ENCODE peak calls at places on chromosomes 4 and X, in eight cellular contexts. B is adrenal gland, Z is stomach, I is HCT116, O is suprapubic skin, C is uterus, J is HepG2, F is IMR-90. N is an unnamed sample.

GRCh38 chrX:37684918-37685317 is 673 bp upstream of the XK start:
- DNase-seq in O (no peak), Z (no peak), C (no peak), B (no peak), J (no peak), F (no peak), I (no peak), N (no peak)

GRCh38 chr4:97759785-97760184 is 383.5 kb downstream of the STPG2 start:
- DNase-seq in I (no peak), F (no peak), J (no peak), Z (no peak), O (no peak), C (no peak), B (no peak), N (no peak)

GRCh38 chrX:80335062-80335830 is 85.0 kb upstream of the TENT5D start:
- DNase-seq in C (peak), B (peak), I (no peak), J (no peak), Z (peak), F (no peak), O (no peak), N (no peak)

GRCh38 chr4:123505077-123505456 is 108.5 kb downstream of the SPRY1 start:
- DNase-seq in J (peak), C (no peak), I (no peak), Z (peak), F (peak), O (no peak), B (no peak), N (no peak)

GRCh38 chrX:116317409-116317808 is 119.0 kb upstream of the SLC6A14 start:
- DNase-seq in J (no peak), F (no peak), C (no peak), B (peak), I (no peak), Z (peak), O (no peak), N (no peak)

GRCh38 chrX:58025979-58026378 is 115.7 kb upstream of the ZXDA start:
- DNase-seq in O (no peak), F (peak), I (peak), Z (peak), B (peak), C (no peak), J (peak), N (peak)

GRCh38 chr4:169314906-169315305 is 44.1 kb upstream of the SH3RF1 start:
- DNase-seq in J (peak), B (peak), I (peak), Z (peak), C (peak), O (no peak), F (peak), N (peak)

GRCh38 chr4:39286263-39286662 is 79.9 kb downstream of the RFC1 start:
- DNase-seq in I (no peak), Z (no peak), O (no peak), J (no peak), B (no peak), F (peak), C (no peak), N (no peak)

GRCh38 chr4:99205104-99205979 is 13.7 kb downstream of the ADH6 start:
- DNase-seq in J (peak), C (peak), F (peak), Z (no peak), I (no peak), B (no peak), O (no peak), N (peak)

GRCh38 chr4:73127839-73128448 is 58.4 kb upstream of the COX18 start:
- DNase-seq in B (peak), C (no peak), O (no peak), I (no peak), F (peak), J (peak), Z (no peak), N (no peak)

GRCh38 chrX:40150503-40150902 is 52.7 kb upstream of the BCOR start:
- DNase-seq in F (no peak), O (no peak), J (no peak), Z (no peak), B (no peak), C (no peak), I (no peak), N (no peak)

GRCh38 chrX:146264763-146265375 is 447.2 kb downstream of the SLITRK2 start:
- DNase-seq in J (no peak), Z (no peak), F (no peak), C (no peak), O (no peak), B (no peak), I (no peak), N (no peak)

GRCh38 chr4:99723555-99724450 is 66.2 kb upstream of the C4orf54 start:
- DNase-seq in I (peak), J (peak), C (peak), F (peak), B (peak), Z (peak), O (no peak), N (peak)

GRCh38 chr4:39124885-39125599 is 57.3 kb upstream of the WDR19 start:
- DNase-seq in Z (no peak), F (no peak), C (no peak), J (no peak), B (no peak), O (no peak), I (no peak), N (no peak)

GRCh38 chr4:120919358-120919757 is 3.2 kb downstream of the PRDM5 start:
- DNase-seq in B (no peak), C (no peak), F (no peak), Z (no peak), O (no peak), J (no peak), I (no peak), N (no peak)

GRCh38 chrX:106791495-106791894 is 11.0 kb upstream of the TBC1D8B start:
- DNase-seq in F (peak), Z (no peak), J (no peak), C (no peak), B (no peak), I (no peak), O (no peak), N (no peak)

GRCh38 chr4:1246901-1247810 is 1.8 kb downstream of the CTBP1 start:
- DNase-seq in I (no peak), F (no peak), C (peak), O (peak), Z (no peak), B (peak), J (no peak), N (peak)

GRCh38 chr4:184237612-184238011 is 19.9 kb upstream of the ENPP6 start:
- DNase-seq in Z (no peak), B (no peak), O (no peak), C (no peak), F (no peak), J (no peak), I (no peak), N (no peak)

GRCh38 chrX:109732319-109732779 is 708 bp downstream of the ACSL4 start:
- DNase-seq in J (no peak), B (no peak), Z (no peak), O (no peak), C (no peak), F (peak), I (no peak), N (no peak)

GRCh38 chr4:8705161-8706145 is 112.9 kb downstream of the CPZ start:
- DNase-seq in I (no peak), C (peak), J (no peak), B (peak), F (no peak), O (peak), Z (no peak), N (no peak)

GRCh38 chr4:42632653-42633382 is 24.1 kb downstream of the ATP8A1 start:
- DNase-seq in C (no peak), F (no peak), J (no peak), Z (no peak), I (no peak), B (no peak), O (no peak), N (no peak)

GRCh38 chr4:150150545-150151156 is 72.4 kb downstream of the DCLK2 start:
- DNase-seq in I (no peak), F (no peak), Z (no peak), B (no peak), J (no peak), O (no peak), C (no peak), N (no peak)

GRCh38 chrX:103197721-103198306 is 17.1 kb upstream of the BEX4 start:
- DNase-seq in O (no peak), I (no peak), Z (no peak), F (peak), B (no peak), C (no peak), J (no peak), N (no peak)

GRCh38 chr4:186304216-186304615 is 38.2 kb downstream of the F11 start:
- DNase-seq in B (no peak), O (no peak), J (no peak), Z (no peak), I (no peak), C (no peak), F (no peak), N (no peak)

GRCh38 chr4:10123227-10124101 is 6.9 kb upstream of the WDR1 start:
- DNase-seq in I (no peak), O (no peak), C (peak), J (peak), F (peak), B (no peak), Z (no peak), N (peak)

DNA sequence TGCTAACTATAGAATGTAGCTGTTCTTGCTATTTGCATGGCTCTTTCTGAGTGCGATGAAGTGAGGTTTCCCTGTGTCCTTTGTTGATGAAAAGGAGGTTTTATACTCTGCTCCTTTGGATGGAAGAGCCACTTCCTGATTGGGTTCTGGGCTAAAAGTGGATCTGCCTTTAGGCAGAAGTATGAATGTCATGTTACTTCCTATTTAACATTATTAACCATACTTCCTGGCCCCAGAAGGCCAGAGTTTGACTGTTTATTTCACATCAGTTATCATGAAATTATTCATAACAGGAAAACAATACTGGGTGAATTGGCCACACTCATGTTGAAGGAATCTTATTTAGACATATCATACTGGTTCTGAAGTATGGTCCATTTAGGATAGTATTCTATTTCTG is 386.2 kb downstream of the PCDH7 start:
- DNase-seq in I (no peak), J (no peak), C (no peak), B (no peak), F (no peak), Z (no peak), O (no peak), N (no peak)
- H3K27ac ChIP-seq in I (peak), J (no peak), C (no peak), B (no peak), F (no peak), Z (no peak), O (no peak), N (no peak)

DNA sequence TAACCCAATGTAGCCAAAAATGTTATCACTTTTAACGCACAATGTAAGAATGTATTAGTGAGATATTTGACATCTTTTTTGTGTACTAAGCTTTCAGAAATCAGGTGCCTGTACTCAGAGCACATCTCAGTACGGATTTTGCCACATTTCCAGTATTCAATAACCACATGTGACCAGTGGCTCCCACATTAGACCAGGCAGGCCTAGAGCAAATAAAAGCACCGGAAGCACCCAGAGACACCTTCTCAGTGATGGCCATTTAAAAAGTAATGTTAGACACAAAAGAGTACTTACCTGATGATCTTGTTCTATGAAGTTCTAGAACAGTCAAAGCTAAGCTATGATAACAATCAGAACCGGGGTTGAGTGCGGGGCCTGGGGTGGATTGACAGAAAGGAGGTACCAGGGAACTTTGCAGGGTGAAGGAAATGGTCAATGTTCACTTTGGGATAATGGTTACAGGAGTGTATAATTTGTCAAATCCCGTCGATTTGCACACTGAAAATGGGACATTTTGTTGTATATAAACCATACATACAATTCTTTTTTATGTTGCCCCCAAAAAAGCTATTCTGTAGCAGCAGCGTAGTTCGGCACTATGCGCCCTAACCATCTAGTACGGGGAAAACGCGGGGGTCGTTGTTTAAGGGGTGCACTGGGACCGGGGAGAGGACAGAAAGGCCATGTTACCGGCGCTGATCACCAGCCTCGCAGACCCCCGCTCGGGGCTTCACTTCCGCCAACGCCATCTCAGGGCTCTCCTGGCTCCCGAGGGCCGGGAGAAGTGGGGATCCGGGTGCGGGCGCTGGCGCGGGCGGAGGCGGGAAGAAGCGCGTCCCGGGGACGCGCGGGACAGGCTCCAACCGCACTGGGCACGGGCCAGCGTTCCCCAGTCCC is 1.0 kb downstream of the CTPS2 start:
- DNase-seq in O (peak), Z (no peak), J (peak), C (no peak), F (no peak), B (no peak), I (no peak), N (no peak)
- TF ChIP-seq POLR2A in O (no peak), Z (no peak), J (no peak), C (no peak), F (no peak), B (no peak), I (no peak), N (no peak)

GRCh38 chr4:80099671-80100070 is 26.6 kb upstream of the ANTXR2 start:
- DNase-seq in F (peak), J (no peak), Z (no peak), I (no peak), B (no peak), C (no peak), O (no peak), N (no peak)

GRCh38 chr4:80096175-80096850 is 23.3 kb upstream of the ANTXR2 start:
- DNase-seq in F (no peak), O (no peak), B (no peak), C (no peak), Z (no peak), J (no peak), I (no peak), N (no peak)

GRCh38 chr4:80094191-80094590 is 21.2 kb upstream of the ANTXR2 start:
- DNase-seq in J (no peak), Z (no peak), B (no peak), O (no peak), I (no peak), F (peak), C (no peak), N (no peak)

GRCh38 chr4:80098635-80099034 is 25.6 kb upstream of the ANTXR2 start:
- DNase-seq in C (no peak), O (no peak), I (no peak), B (no peak), F (no peak), Z (no peak), J (no peak), N (no peak)

DNA sequence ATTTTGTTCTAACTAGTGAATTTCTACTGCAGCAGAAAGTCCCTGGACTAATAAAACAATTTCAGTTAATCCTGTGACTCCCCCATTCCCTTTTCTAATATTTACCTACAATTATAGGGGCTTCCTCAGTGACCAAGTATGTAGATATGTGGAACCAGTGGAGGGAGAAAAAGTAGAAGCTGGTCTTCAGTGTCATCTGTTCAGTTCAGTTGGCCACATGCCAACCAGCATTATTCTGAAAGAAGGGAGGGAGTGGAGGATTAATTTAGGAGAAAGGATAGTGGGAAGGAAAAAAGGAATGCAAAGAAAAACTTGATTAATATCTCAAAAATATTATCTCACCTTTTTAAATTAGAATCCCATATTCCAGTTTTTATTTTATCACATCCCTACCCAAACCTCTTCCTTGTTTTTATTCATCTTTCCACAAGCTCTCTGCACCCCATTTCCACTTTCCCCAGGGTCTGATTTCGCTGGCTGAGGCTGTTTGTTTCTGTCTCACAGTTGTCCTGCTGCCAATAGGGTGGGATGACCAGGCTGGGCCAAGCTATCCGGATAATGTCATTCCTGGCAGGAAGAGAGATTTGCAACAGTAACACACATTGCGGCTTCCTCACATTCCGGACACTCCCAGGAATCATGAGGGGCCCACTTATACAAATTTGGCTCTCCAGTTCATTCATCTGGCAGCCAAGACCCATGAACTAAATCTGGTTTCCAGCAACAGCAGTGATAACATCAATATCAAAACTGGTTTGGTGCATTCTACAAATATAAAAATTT is 24.6 kb upstream of the ANTXR2 start:
- DNase-seq in O (peak), Z (no peak), J (no peak), C (peak), F (peak), I (no peak), B (peak), N (no peak)
- H3K4me3 ChIP-seq in O (no peak), Z (no peak), J (no peak), C (no peak), F (no peak), I (no peak), B (no peak), N (no peak)

GRCh38 chr4:53098681-53099121 is 236.6 kb downstream of the RASL11B start:
- DNase-seq in Z (no peak), J (no peak), C (no peak), O (no peak), F (peak), I (no peak), B (no peak), N (no peak)
- H3K27ac ChIP-seq in Z (no peak), J (no peak), C (no peak), O (no peak), F (no peak), I (no peak), B (no peak), N (no peak)

GRCh38 chr4:26094076-26094475 is 180.1 kb downstream of the SMIM20 start:
- DNase-seq in I (no peak), C (no peak), B (no peak), O (no peak), F (peak), J (no peak), Z (no peak), N (no peak)

GRCh38 chr4:26094911-26095310 is 180.9 kb downstream of the SMIM20 start:
- DNase-seq in I (no peak), B (no peak), J (no peak), C (no peak), Z (no peak), O (no peak), F (peak), N (no peak)

GRCh38 chr4:26088433-26088928 is 174.5 kb downstream of the SMIM20 start:
- DNase-seq in O (no peak), B (no peak), Z (no peak), J (no peak), C (no peak), I (no peak), F (peak), N (no peak)

GRCh38 chr4:26093561-26093960 is 179.5 kb downstream of the SMIM20 start:
- DNase-seq in O (no peak), B (no peak), C (no peak), I (no peak), F (no peak), J (no peak), Z (no peak), N (no peak)
- TF ChIP-seq POLR2A in O (no peak), B (no peak), C (no peak), I (no peak), F (no peak), J (no peak), Z (no peak), N (no peak)

DNA sequence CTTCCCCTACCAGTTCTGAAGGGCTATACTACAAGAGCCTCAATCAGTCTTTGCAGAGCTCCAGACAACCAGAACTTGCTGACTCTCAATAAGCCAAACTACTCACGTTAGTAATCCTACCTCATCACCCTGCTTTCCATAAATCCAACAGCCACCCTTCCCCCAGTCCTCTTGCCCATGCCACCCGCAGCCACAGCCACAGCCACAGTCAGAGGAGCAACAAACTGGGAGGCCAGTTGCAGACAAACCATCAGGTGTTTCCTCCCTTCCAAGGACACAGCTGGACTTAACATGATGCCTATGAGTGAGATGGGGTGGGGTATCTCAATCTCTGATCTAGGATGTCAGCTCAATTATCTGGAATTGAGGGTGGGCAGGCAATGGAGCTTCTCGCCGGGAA is 1.0 kb downstream of the GABRA3 start:
- DNase-seq in O (no peak), F (no peak), I (no peak), J (no peak), C (no peak), B (no peak), Z (no peak), N (no peak)
- H3K4me3 ChIP-seq in O (no peak), F (no peak), I (no peak), J (no peak), C (no peak), B (no peak), Z (no peak), N (no peak)

DNA sequence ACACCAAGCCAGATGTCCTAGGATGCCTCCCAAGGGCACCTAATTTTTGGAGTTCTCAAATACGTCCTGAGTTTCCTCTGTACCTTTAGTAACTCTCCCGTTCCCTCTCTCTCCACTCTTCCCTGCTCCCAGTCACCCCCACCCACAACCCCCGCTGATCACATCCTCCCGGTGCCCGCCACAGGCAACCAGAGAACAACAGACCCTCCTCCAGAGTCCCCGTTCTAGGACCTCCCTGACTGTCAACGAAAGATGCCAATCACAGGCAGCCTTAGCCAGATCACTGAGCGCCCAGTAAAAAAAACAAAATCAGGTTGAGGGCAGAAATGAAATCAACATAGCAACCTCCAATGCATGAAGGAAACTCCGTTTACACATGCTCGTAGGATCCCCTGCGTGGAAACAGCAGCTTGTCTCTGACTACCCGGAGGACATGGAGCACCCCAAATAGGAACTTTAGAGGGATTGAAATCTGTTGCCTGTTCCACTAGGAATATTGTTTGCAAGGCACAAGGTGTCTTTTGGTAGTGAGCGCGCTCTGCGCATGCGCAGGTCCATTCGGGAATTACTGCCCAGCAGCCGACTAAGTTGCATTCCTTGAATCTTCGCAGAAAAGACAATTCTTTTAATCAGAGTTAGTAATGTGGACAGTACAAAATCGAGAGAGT is at the start of gene GABRB1:
- DNase-seq in I (no peak), C (peak), O (no peak), B (peak), J (no peak), Z (peak), F (peak), N (peak)
- H3K27ac ChIP-seq in I (no peak), C (no peak), O (no peak), B (no peak), J (no peak), Z (no peak), F (peak), N (no peak)

N was measured in Peyer's patch.